ENCODE peak calls at places on chromosomes 13 and 19, in four cellular contexts. X is K562, L is GM12891, U is HL-60. F is an unnamed sample.

GRCh38 chr19:39411006-39411831 is 1.2 kb upstream of the PLEKHG2 start:
- DNase-seq in X (peak), L (no peak), U (no peak), F (no peak)

GRCh38 chr13:40116008-40116407 is 460.5 kb downstream of the COG6 start:
- DNase-seq in X (peak), L (no peak), U (no peak), F (peak)

GRCh38 chr13:67231481-67231940 is 1.4 kb upstream of the PCDH9 start:
- DNase-seq in X (no peak), L (no peak), U (no peak), F (no peak)

GRCh38 chr19:49389406-49389805 is 1.4 kb downstream of the KASH5 start:
- DNase-seq in X (no peak), L (no peak), U (no peak), F (no peak)

GRCh38 chr19:5058456-5059190 is 89.7 kb downstream of the KDM4B start:
- DNase-seq in X (no peak), L (no peak), U (no peak), F (no peak)

GRCh38 chr13:30907167-30907761 is 1.2 kb downstream of the MEDAG start:
- DNase-seq in X (no peak), L (no peak), U (no peak), F (no peak)

GRCh38 chr13:24742294-24742693 is 21.7 kb upstream of the RNF17 start:
- DNase-seq in X (no peak), L (no peak), U (no peak), F (no peak)

GRCh38 chr13:73767747-73768315 is 366.4 kb downstream of the KLF12 start:
- DNase-seq in X (peak), L (no peak), U (no peak), F (no peak)

GRCh38 chr13:49776871-49777270 is 15.6 kb downstream of the KPNA3 start:
- DNase-seq in X (no peak), L (no peak), U (no peak), F (no peak)

GRCh38 chr13:35144496-35144895 is 202.4 kb downstream of the NBEA start:
- DNase-seq in X (no peak), L (no peak), U (no peak), F (no peak)

GRCh38 chr13:45949161-45949560 is 97.6 kb upstream of the SIAH3 start:
- DNase-seq in X (no peak), L (no peak), U (no peak), F (no peak)

GRCh38 chr13:109272595-109273325 is 513.6 kb downstream of the IRS2 start:
- DNase-seq in X (no peak), L (no peak), U (no peak), F (no peak)

GRCh38 chr13:41610426-41610825 is 153.1 kb downstream of the RGCC start:
- DNase-seq in X (no peak), L (no peak), U (no peak), F (no peak)

GRCh38 chr19:22428299-22428913 is 6.3 kb upstream of the ZNF98 start:
- DNase-seq in X (no peak), L (no peak), U (no peak), F (no peak)

GRCh38 chr13:39893808-39894207 is 238.3 kb downstream of the COG6 start:
- DNase-seq in X (no peak), L (no peak), U (no peak), F (no peak)

GRCh38 chr19:33156354-33156753 is 24.4 kb downstream of the WDR88 start:
- DNase-seq in X (no peak), L (no peak), U (peak), F (no peak)

GRCh38 chr13:106471957-106472543 is 63.4 kb downstream of the EFNB2 start:
- DNase-seq in X (peak), L (no peak), U (no peak), F (no peak)

GRCh38 chr19:3477506-3477905 is 2.8 kb downstream of the SMIM24 start:
- DNase-seq in X (no peak), L (no peak), U (no peak), F (no peak)

GRCh38 chr13:40440990-40441820 is 225.2 kb downstream of the FOXO1 start:
- DNase-seq in X (no peak), L (no peak), U (no peak), F (no peak)

GRCh38 chr19:44689290-44690130 is 9.4 kb upstream of the CEACAM16 start:
- DNase-seq in X (peak), L (no peak), U (peak), F (no peak)

GRCh38 chr13:28544026-28544425 is 49.1 kb upstream of the FLT1 start:
- DNase-seq in X (no peak), L (no peak), U (no peak), F (no peak)
- TF ChIP-seq SPI1 in X (no peak), L (no peak), U (no peak), F (no peak)

GRCh38 chr19:7699422-7700127 is 2.4 kb downstream of the FCER2 start:
- DNase-seq in X (peak), L (no peak), U (no peak), F (peak)
- TF ChIP-seq SPI1 in X (no peak), L (no peak), U (no peak), F (no peak)

GRCh38 chr13:26628706-26629105 is 71.2 kb downstream of the WASF3 start:
- DNase-seq in X (peak), L (no peak), U (no peak), F (no peak)
- TF ChIP-seq SPI1 in X (no peak), L (no peak), U (no peak), F (no peak)

GRCh38 chr19:55581828-55582223 is 1.2 kb upstream of the ZNF579 start:
- DNase-seq in X (no peak), L (no peak), U (no peak), F (no peak)
- TF ChIP-seq SPI1 in X (no peak), L (no peak), U (no peak), F (no peak)

GRCh38 chr19:41298327-41298964 is 11.5 kb upstream of the CCDC97 start:
- DNase-seq in X (no peak), L (no peak), U (no peak), F (no peak)

GRCh38 chr19:41299755-41300089 is 10.2 kb upstream of the CCDC97 start:
- DNase-seq in X (no peak), L (no peak), U (no peak), F (no peak)

GRCh38 chr19:41296323-41296935 is 13.5 kb upstream of the CCDC97 start:
- DNase-seq in X (no peak), L (no peak), U (no peak), F (no peak)

GRCh38 chr19:41297628-41298326 is 12.2 kb upstream of the CCDC97 start:
- DNase-seq in X (no peak), L (peak), U (no peak), F (peak)

GRCh38 chr19:41299046-41299754 is 10.8 kb upstream of the CCDC97 start:
- DNase-seq in X (no peak), L (no peak), U (no peak), F (no peak)
- TF ChIP-seq SPI1 in X (no peak), L (no peak), U (no peak), F (no peak)

DNA sequence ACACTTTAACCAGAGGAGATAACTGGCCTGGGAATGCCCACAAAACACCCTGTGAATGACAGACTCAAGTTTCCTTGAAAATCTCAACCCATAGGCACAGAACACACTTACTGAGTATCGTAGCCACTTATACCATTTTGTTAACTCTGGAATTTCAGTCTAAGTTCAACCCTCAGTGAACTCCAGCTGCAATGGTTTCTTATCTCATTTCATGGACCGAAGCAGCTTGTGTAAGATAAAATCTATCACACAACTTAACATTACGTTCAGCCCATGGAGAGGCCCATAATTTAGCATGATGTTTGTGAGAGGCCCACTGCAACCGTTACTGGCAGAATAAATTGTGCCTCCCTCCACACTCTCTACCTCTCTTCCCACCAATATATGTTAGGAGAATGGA is 323.0 kb downstream of the DNAJC15 start:
- DNase-seq in X (no peak), L (no peak), U (no peak), F (no peak)
- TF ChIP-seq SPI1 in X (no peak), L (no peak), U (no peak), F (no peak)

DNA sequence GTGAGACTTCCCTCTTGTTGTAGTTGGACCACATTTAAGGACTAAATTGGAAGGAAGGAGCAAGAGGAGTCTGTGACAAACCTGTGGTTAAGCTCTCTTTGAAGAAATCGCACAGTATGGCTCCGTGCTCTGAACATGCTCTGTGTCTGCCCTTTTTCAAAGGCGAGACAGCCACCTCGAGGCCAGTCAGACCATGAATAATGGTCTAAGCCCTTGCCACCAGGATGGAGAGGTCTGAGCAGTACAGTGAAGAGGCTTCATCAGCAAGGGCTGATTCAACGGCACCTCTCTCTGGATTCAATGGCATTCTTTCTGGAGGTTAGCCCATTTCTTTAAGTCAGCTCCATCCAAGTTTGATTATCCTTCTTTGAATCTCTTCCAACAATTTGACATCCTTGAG is 30.9 kb downstream of the FAM216B start:
- DNase-seq in X (no peak), L (no peak), U (no peak), F (no peak)
- TF ChIP-seq SPI1 in X (no peak), L (no peak), U (no peak), F (no peak)

GRCh38 chr19:29880498-29881081 is 61.4 kb upstream of the URI1 start:
- DNase-seq in X (no peak), L (no peak), U (no peak), F (no peak)

GRCh38 chr19:29881386-29881785 is 60.7 kb upstream of the URI1 start:
- DNase-seq in X (no peak), L (no peak), U (no peak), F (no peak)

GRCh38 chr19:29882719-29883105 is 59.3 kb upstream of the URI1 start:
- DNase-seq in X (no peak), L (no peak), U (no peak), F (no peak)

GRCh38 chr19:29878973-29879654 is 62.9 kb upstream of the URI1 start:
- DNase-seq in X (peak), L (no peak), U (no peak), F (no peak)

GRCh38 chr19:29879655-29879974 is 62.4 kb upstream of the URI1 start:
- DNase-seq in X (no peak), L (no peak), U (no peak), F (no peak)
- TF ChIP-seq SPI1 in X (no peak), L (no peak), U (no peak), F (no peak)

GRCh38 chr13:89749888-89750287 is 1597.6 kb upstream of the MIR17HG start:
- DNase-seq in X (no peak), L (no peak), U (no peak), F (no peak)
- TF ChIP-seq SPI1 in X (no peak), L (no peak), U (no peak), F (no peak)

GRCh38 chr19:2168619-2169424 is 5.1 kb downstream of the DOT1L start:
- DNase-seq in X (peak), L (no peak), U (peak), F (peak)

GRCh38 chr19:2160384-2160783 is 3.3 kb upstream of the DOT1L start:
- DNase-seq in X (no peak), L (no peak), U (no peak), F (no peak)

GRCh38 chr19:2166741-2167738 is 3.3 kb downstream of the DOT1L start:
- DNase-seq in X (no peak), L (no peak), U (no peak), F (no peak)

GRCh38 chr19:2167896-2168618 is 4.3 kb downstream of the DOT1L start:
- DNase-seq in X (peak), L (no peak), U (peak), F (peak)

DNA sequence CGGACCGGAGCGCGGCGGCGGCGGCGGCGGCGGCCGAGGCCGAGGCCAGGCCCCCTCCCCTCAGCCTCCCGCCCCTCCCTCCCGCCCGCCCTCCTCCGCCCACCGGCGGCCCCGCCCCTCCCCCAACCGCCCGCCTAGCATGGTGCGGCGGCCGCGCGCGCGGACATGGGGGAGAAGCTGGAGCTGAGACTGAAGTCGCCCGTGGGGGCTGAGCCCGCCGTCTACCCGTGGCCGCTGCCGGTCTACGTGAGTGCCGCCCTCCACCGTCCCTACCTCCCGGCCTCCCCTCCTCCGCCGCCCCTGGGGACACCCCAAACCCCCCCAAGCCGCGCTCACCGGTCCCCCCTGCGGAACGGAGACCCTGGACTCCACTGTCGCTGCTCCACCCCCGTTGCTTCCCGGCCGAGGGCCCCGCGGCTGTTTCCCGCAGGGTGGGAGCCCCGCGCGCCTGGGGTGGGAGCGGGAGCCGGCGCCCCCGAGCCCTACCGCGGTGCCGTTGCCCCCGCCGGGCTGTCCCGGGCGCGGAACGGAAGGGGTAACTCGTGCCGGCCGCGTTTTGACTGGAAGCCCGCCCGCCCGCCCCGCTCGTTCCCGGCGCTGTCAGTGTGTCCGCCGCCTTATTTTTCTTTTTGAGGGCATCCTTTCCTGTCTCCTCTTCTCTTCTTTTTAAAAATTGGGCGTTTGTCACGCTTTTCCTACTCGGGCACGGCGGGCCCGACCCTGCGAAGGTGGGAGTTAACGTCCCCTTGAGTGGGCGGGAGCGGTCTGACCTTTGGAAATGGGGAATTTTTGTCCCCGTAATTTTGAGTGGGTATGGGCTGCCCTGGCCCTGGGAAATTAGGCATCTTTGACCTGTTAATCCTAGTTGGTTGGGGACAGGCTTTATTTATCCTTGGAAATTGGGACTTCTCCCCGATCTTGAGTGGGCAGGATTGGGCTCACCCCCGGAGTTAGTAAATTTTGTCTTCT is 571 bp downstream of the DOT1L start:
- DNase-seq in X (peak), L (no peak), U (peak), F (no peak)
- TF ChIP-seq SPI1 in X (no peak), L (no peak), U (no peak), F (no peak)